ENCODE peak calls at places on chromosomes 3 and 15, in ten cellular contexts. One of them, this sample, is unnamed.

GRCh38 chr3:124428372-124429128 is 301.7 kb upstream of the UMPS start:
- DNase-seq in amygdala: no peak
- DNase-seq in mesenchymal stem cell: peak; percentile 3
- DNase-seq in M059J: peak; percentile 89
- DNase-seq in HuH-7.5: no peak
- DNase-seq in HEK293T: no peak
- DNase-seq in left cardiac atrium: no peak
- DNase-seq in heart left ventricle: no peak
- DNase-seq in H1: no peak
- DNase-seq in T-helper 17 cell: no peak
- DNase-seq in this sample: no peak

GRCh38 chr3:45387171-45387570 is 1.2 kb upstream of the LARS2 start:
- DNase-seq in amygdala: no peak
- DNase-seq in mesenchymal stem cell: no peak
- DNase-seq in M059J: no peak
- DNase-seq in HuH-7.5: no peak
- DNase-seq in HEK293T: no peak
- DNase-seq in left cardiac atrium: no peak
- DNase-seq in heart left ventricle: no peak
- DNase-seq in H1: no peak
- DNase-seq in T-helper 17 cell: no peak
- DNase-seq in this sample: no peak

GRCh38 chr3:12449889-12450682 is 34.2 kb upstream of the TSEN2 start:
- DNase-seq in amygdala: no peak
- DNase-seq in mesenchymal stem cell: no peak
- DNase-seq in M059J: no peak
- DNase-seq in HuH-7.5: no peak
- DNase-seq in HEK293T: no peak
- DNase-seq in left cardiac atrium: no peak
- DNase-seq in heart left ventricle: no peak
- DNase-seq in H1: no peak
- DNase-seq in T-helper 17 cell: no peak
- DNase-seq in this sample: no peak

GRCh38 chr15:40282870-40283614 is at the start of gene ANKRD63:
- DNase-seq in amygdala: no peak
- DNase-seq in mesenchymal stem cell: no peak
- DNase-seq in M059J: peak; percentile 17
- DNase-seq in HuH-7.5: peak; percentile 79
- DNase-seq in HEK293T: peak; percentile 49
- DNase-seq in left cardiac atrium: no peak
- DNase-seq in heart left ventricle: no peak
- DNase-seq in H1: no peak
- DNase-seq in T-helper 17 cell: no peak
- DNase-seq in this sample: no peak

GRCh38 chr3:196193738-196194541 is 17.3 kb downstream of the ZDHHC19 start:
- DNase-seq in amygdala: no peak
- DNase-seq in mesenchymal stem cell: no peak
- DNase-seq in M059J: no peak
- DNase-seq in HuH-7.5: no peak
- DNase-seq in HEK293T: no peak
- DNase-seq in left cardiac atrium: peak; percentile 72
- DNase-seq in heart left ventricle: peak; percentile 76
- DNase-seq in H1: no peak
- DNase-seq in T-helper 17 cell: no peak
- DNase-seq in this sample: no peak

GRCh38 chr15:60358935-60359672 is 38.7 kb downstream of the ANXA2 start:
- DNase-seq in amygdala: no peak
- DNase-seq in mesenchymal stem cell: peak; percentile 89
- DNase-seq in M059J: peak; percentile 63
- DNase-seq in HuH-7.5: no peak
- DNase-seq in HEK293T: no peak
- DNase-seq in left cardiac atrium: no peak
- DNase-seq in heart left ventricle: no peak
- DNase-seq in H1: no peak
- DNase-seq in T-helper 17 cell: no peak
- DNase-seq in this sample: no peak

GRCh38 chr3:26484140-26484539 is 138.4 kb upstream of the LRRC3B start:
- DNase-seq in amygdala: no peak
- DNase-seq in mesenchymal stem cell: peak; percentile 4
- DNase-seq in M059J: peak; percentile 0
- DNase-seq in HuH-7.5: peak; percentile 9
- DNase-seq in HEK293T: peak; percentile 27
- DNase-seq in left cardiac atrium: no peak
- DNase-seq in heart left ventricle: no peak
- DNase-seq in H1: peak; percentile 5
- DNase-seq in T-helper 17 cell: no peak
- DNase-seq in this sample: no peak

GRCh38 chr3:168047190-168047795 is 48.4 kb downstream of the GOLIM4 start:
- DNase-seq in amygdala: no peak
- DNase-seq in mesenchymal stem cell: peak; percentile 82
- DNase-seq in M059J: peak; percentile 87
- DNase-seq in HuH-7.5: no peak
- DNase-seq in HEK293T: peak; percentile 53
- DNase-seq in left cardiac atrium: no peak
- DNase-seq in heart left ventricle: no peak
- DNase-seq in H1: no peak
- DNase-seq in T-helper 17 cell: no peak
- DNase-seq in this sample: no peak

GRCh38 chr3:69628956-69629355 is 110.3 kb upstream of the MITF start:
- DNase-seq in amygdala: no peak
- DNase-seq in mesenchymal stem cell: no peak
- DNase-seq in M059J: peak; percentile 2
- DNase-seq in HuH-7.5: no peak
- DNase-seq in HEK293T: no peak
- DNase-seq in left cardiac atrium: no peak
- DNase-seq in heart left ventricle: no peak
- DNase-seq in H1: no peak
- DNase-seq in T-helper 17 cell: no peak
- DNase-seq in this sample: no peak

GRCh38 chr15:77859491-77860060 is 217.9 kb downstream of the TBC1D2B start:
- DNase-seq in amygdala: no peak
- DNase-seq in mesenchymal stem cell: no peak
- DNase-seq in M059J: no peak
- DNase-seq in HuH-7.5: no peak
- DNase-seq in HEK293T: no peak
- DNase-seq in left cardiac atrium: no peak
- DNase-seq in heart left ventricle: no peak
- DNase-seq in H1: no peak
- DNase-seq in T-helper 17 cell: no peak
- DNase-seq in this sample: no peak

GRCh38 chr3:183262979-183263378 is 9.9 kb downstream of the B3GNT5 start:
- DNase-seq in amygdala: no peak
- DNase-seq in mesenchymal stem cell: no peak
- DNase-seq in M059J: no peak
- DNase-seq in HuH-7.5: no peak
- DNase-seq in HEK293T: no peak
- DNase-seq in left cardiac atrium: no peak
- DNase-seq in heart left ventricle: no peak
- DNase-seq in H1: no peak
- DNase-seq in T-helper 17 cell: no peak
- DNase-seq in this sample: no peak

GRCh38 chr3:78023257-78023656 is 983.4 kb downstream of the ROBO2 start:
- DNase-seq in amygdala: no peak
- DNase-seq in mesenchymal stem cell: no peak
- DNase-seq in M059J: no peak
- DNase-seq in HuH-7.5: no peak
- DNase-seq in HEK293T: no peak
- DNase-seq in left cardiac atrium: no peak
- DNase-seq in heart left ventricle: no peak
- DNase-seq in H1: no peak
- DNase-seq in T-helper 17 cell: no peak
- DNase-seq in this sample: no peak

GRCh38 chr3:159401069-159401468 is 587.6 kb upstream of the IL12A start:
- DNase-seq in amygdala: no peak
- DNase-seq in mesenchymal stem cell: no peak
- DNase-seq in M059J: no peak
- DNase-seq in HuH-7.5: no peak
- DNase-seq in HEK293T: no peak
- DNase-seq in left cardiac atrium: no peak
- DNase-seq in heart left ventricle: no peak
- DNase-seq in H1: no peak
- DNase-seq in T-helper 17 cell: no peak
- DNase-seq in this sample: no peak

GRCh38 chr3:189148090-189148507 is 23.7 kb upstream of the TPRG1 start:
- DNase-seq in amygdala: peak; percentile 31
- DNase-seq in mesenchymal stem cell: peak; percentile 69
- DNase-seq in M059J: peak; percentile 68
- DNase-seq in HuH-7.5: peak; percentile 28
- DNase-seq in HEK293T: peak; percentile 42
- DNase-seq in left cardiac atrium: peak; percentile 54
- DNase-seq in heart left ventricle: peak; percentile 67
- DNase-seq in H1: peak; percentile 9
- DNase-seq in T-helper 17 cell: peak; percentile 39
- DNase-seq in this sample: no peak

GRCh38 chr3:171135536-171135935 is 109.0 kb upstream of the SLC2A2 start:
- DNase-seq in amygdala: no peak
- DNase-seq in mesenchymal stem cell: peak; percentile 80
- DNase-seq in M059J: peak; percentile 50
- DNase-seq in HuH-7.5: no peak
- DNase-seq in HEK293T: no peak
- DNase-seq in left cardiac atrium: no peak
- DNase-seq in heart left ventricle: no peak
- DNase-seq in H1: no peak
- DNase-seq in T-helper 17 cell: no peak
- DNase-seq in this sample: no peak